ENCODE peak calls at places on chromosomes 13 and 19, in ten cellular contexts. One of them, this sample, is unnamed.
A peak's percentile ranks its signal among the peaks of the same experiment; 100 is the strongest.

GRCh38 chr13:29472317-29472961 is 123.0 kb downstream of the SLC7A1 start:
- DNase-seq in NCI-H1930: peak; percentile 33
- DNase-seq in foreskin fibroblast: peak; percentile 74
- DNase-seq in hepatocyte: peak; percentile 71
- DNase-seq in tibial artery: peak; percentile 32
- DNase-seq in EL: peak; percentile 60
- DNase-seq in T-helper 1 cell: peak; percentile 13
- DNase-seq in stimulated activated CD8-positive, alpha-beta memory T cell treated with anti-CD3 and anti-CD28 coated beads, Interleukin-4, amount 100 ng/mL, for 24 hours: peak; percentile 42
- DNase-seq in Ammon's horn: no peak
- DNase-seq in OCI-M1: peak; percentile 73
- DNase-seq in this sample: peak; percentile 49

GRCh38 chr13:105997436-105998232 is 537.8 kb downstream of the EFNB2 start:
- DNase-seq in tibial artery: no peak
- DNase-seq in Ammon's horn: peak; percentile 32
- DNase-seq in foreskin fibroblast: peak; percentile 63
- DNase-seq in NCI-H1930: no peak
- DNase-seq in T-helper 1 cell: no peak
- DNase-seq in OCI-M1: no peak
- DNase-seq in hepatocyte: no peak
- DNase-seq in stimulated activated CD8-positive, alpha-beta memory T cell treated with anti-CD3 and anti-CD28 coated beads, Interleukin-4, amount 100 ng/mL, for 24 hours: no peak
- DNase-seq in EL: no peak
- DNase-seq in this sample: no peak

GRCh38 chr19:45469835-45470146 is 2.0 kb downstream of the FOSB start:
- DNase-seq in foreskin fibroblast: peak; percentile 92
- DNase-seq in tibial artery: no peak
- DNase-seq in EL: no peak
- DNase-seq in Ammon's horn: peak; percentile 91
- DNase-seq in OCI-M1: no peak
- DNase-seq in T-helper 1 cell: peak; percentile 81
- DNase-seq in NCI-H1930: peak; percentile 81
- DNase-seq in stimulated activated CD8-positive, alpha-beta memory T cell treated with anti-CD3 and anti-CD28 coated beads, Interleukin-4, amount 100 ng/mL, for 24 hours: peak; percentile 62
- DNase-seq in hepatocyte: no peak
- DNase-seq in this sample: no peak

GRCh38 chr19:4354282-4354681 is 10.9 kb downstream of the MPND start:
- DNase-seq in hepatocyte: no peak
- DNase-seq in stimulated activated CD8-positive, alpha-beta memory T cell treated with anti-CD3 and anti-CD28 coated beads, Interleukin-4, amount 100 ng/mL, for 24 hours: no peak
- DNase-seq in T-helper 1 cell: no peak
- DNase-seq in EL: no peak
- DNase-seq in Ammon's horn: no peak
- DNase-seq in OCI-M1: no peak
- DNase-seq in NCI-H1930: no peak
- DNase-seq in tibial artery: no peak
- DNase-seq in foreskin fibroblast: no peak
- DNase-seq in this sample: no peak

GRCh38 chr13:114047358-114047881 is 73.5 kb upstream of the C13orf46 start:
- DNase-seq in Ammon's horn: no peak
- DNase-seq in T-helper 1 cell: no peak
- DNase-seq in tibial artery: no peak
- DNase-seq in stimulated activated CD8-positive, alpha-beta memory T cell treated with anti-CD3 and anti-CD28 coated beads, Interleukin-4, amount 100 ng/mL, for 24 hours: no peak
- DNase-seq in OCI-M1: no peak
- DNase-seq in EL: no peak
- DNase-seq in hepatocyte: no peak
- DNase-seq in foreskin fibroblast: no peak
- DNase-seq in NCI-H1930: no peak
- DNase-seq in this sample: no peak

GRCh38 chr19:29062486-29063435 is 150.2 kb downstream of the UQCRFS1 start:
- DNase-seq in stimulated activated CD8-positive, alpha-beta memory T cell treated with anti-CD3 and anti-CD28 coated beads, Interleukin-4, amount 100 ng/mL, for 24 hours: no peak
- DNase-seq in hepatocyte: no peak
- DNase-seq in T-helper 1 cell: no peak
- DNase-seq in tibial artery: no peak
- DNase-seq in EL: no peak
- DNase-seq in NCI-H1930: no peak
- DNase-seq in OCI-M1: no peak
- DNase-seq in Ammon's horn: peak; percentile 12
- DNase-seq in foreskin fibroblast: no peak
- DNase-seq in this sample: no peak

GRCh38 chr13:76638882-76639281 is 247.3 kb downstream of the KCTD12 start:
- DNase-seq in tibial artery: no peak
- DNase-seq in foreskin fibroblast: peak; percentile 62
- DNase-seq in Ammon's horn: no peak
- DNase-seq in NCI-H1930: no peak
- DNase-seq in hepatocyte: no peak
- DNase-seq in OCI-M1: no peak
- DNase-seq in EL: no peak
- DNase-seq in stimulated activated CD8-positive, alpha-beta memory T cell treated with anti-CD3 and anti-CD28 coated beads, Interleukin-4, amount 100 ng/mL, for 24 hours: no peak
- DNase-seq in T-helper 1 cell: no peak
- DNase-seq in this sample: peak; percentile 3

GRCh38 chr13:40233731-40234195 is 432.7 kb downstream of the FOXO1 start:
- DNase-seq in Ammon's horn: no peak
- DNase-seq in stimulated activated CD8-positive, alpha-beta memory T cell treated with anti-CD3 and anti-CD28 coated beads, Interleukin-4, amount 100 ng/mL, for 24 hours: no peak
- DNase-seq in NCI-H1930: no peak
- DNase-seq in EL: no peak
- DNase-seq in foreskin fibroblast: no peak
- DNase-seq in hepatocyte: no peak
- DNase-seq in OCI-M1: no peak
- DNase-seq in T-helper 1 cell: no peak
- DNase-seq in tibial artery: no peak
- DNase-seq in this sample: no peak

GRCh38 chr19:5292843-5293606 is 47.6 kb downstream of the PTPRS start:
- DNase-seq in tibial artery: peak; percentile 66
- DNase-seq in OCI-M1: peak; percentile 90
- DNase-seq in NCI-H1930: no peak
- DNase-seq in Ammon's horn: peak; percentile 72
- DNase-seq in EL: peak; percentile 80
- DNase-seq in T-helper 1 cell: peak; percentile 13
- DNase-seq in stimulated activated CD8-positive, alpha-beta memory T cell treated with anti-CD3 and anti-CD28 coated beads, Interleukin-4, amount 100 ng/mL, for 24 hours: peak; percentile 17
- DNase-seq in foreskin fibroblast: peak; percentile 90
- DNase-seq in hepatocyte: peak; percentile 89
- DNase-seq in this sample: peak; percentile 80

GRCh38 chr13:48595330-48596127 is 58.2 kb upstream of the CYSLTR2 start:
- DNase-seq in hepatocyte: peak; percentile 82
- DNase-seq in foreskin fibroblast: peak; percentile 82
- DNase-seq in NCI-H1930: peak; percentile 4
- DNase-seq in OCI-M1: peak; percentile 91
- DNase-seq in EL: peak; percentile 62
- DNase-seq in Ammon's horn: peak; percentile 85
- DNase-seq in T-helper 1 cell: peak; percentile 56
- DNase-seq in stimulated activated CD8-positive, alpha-beta memory T cell treated with anti-CD3 and anti-CD28 coated beads, Interleukin-4, amount 100 ng/mL, for 24 hours: peak; percentile 14
- DNase-seq in tibial artery: peak; percentile 51
- DNase-seq in this sample: peak; percentile 66

GRCh38 chr13:33007950-33008349 is 8.3 kb upstream of the KL start:
- DNase-seq in NCI-H1930: no peak
- DNase-seq in stimulated activated CD8-positive, alpha-beta memory T cell treated with anti-CD3 and anti-CD28 coated beads, Interleukin-4, amount 100 ng/mL, for 24 hours: no peak
- DNase-seq in Ammon's horn: no peak
- DNase-seq in OCI-M1: no peak
- DNase-seq in EL: no peak
- DNase-seq in hepatocyte: no peak
- DNase-seq in tibial artery: no peak
- DNase-seq in foreskin fibroblast: no peak
- DNase-seq in T-helper 1 cell: no peak
- DNase-seq in this sample: no peak

GRCh38 chr13:38866649-38867048 is 124.0 kb downstream of the STOML3 start:
- DNase-seq in Ammon's horn: peak; percentile 17
- DNase-seq in foreskin fibroblast: no peak
- DNase-seq in T-helper 1 cell: no peak
- DNase-seq in hepatocyte: no peak
- DNase-seq in NCI-H1930: no peak
- DNase-seq in OCI-M1: peak; percentile 72
- DNase-seq in EL: peak; percentile 2
- DNase-seq in stimulated activated CD8-positive, alpha-beta memory T cell treated with anti-CD3 and anti-CD28 coated beads, Interleukin-4, amount 100 ng/mL, for 24 hours: no peak
- DNase-seq in tibial artery: no peak
- DNase-seq in this sample: no peak

GRCh38 chr19:16571689-16572331 is 405 bp downstream of the SLC35E1 start:
- DNase-seq in hepatocyte: peak; percentile 55
- DNase-seq in T-helper 1 cell: no peak
- DNase-seq in Ammon's horn: no peak
- DNase-seq in NCI-H1930: no peak
- DNase-seq in foreskin fibroblast: peak; percentile 45
- DNase-seq in tibial artery: no peak
- DNase-seq in OCI-M1: peak; percentile 58
- DNase-seq in stimulated activated CD8-positive, alpha-beta memory T cell treated with anti-CD3 and anti-CD28 coated beads, Interleukin-4, amount 100 ng/mL, for 24 hours: no peak
- DNase-seq in EL: peak; percentile 33
- DNase-seq in this sample: peak; percentile 26

GRCh38 chr19:43774103-43774939 is 6.5 kb downstream of the KCNN4 start:
- DNase-seq in tibial artery: no peak
- DNase-seq in stimulated activated CD8-positive, alpha-beta memory T cell treated with anti-CD3 and anti-CD28 coated beads, Interleukin-4, amount 100 ng/mL, for 24 hours: no peak
- DNase-seq in foreskin fibroblast: peak; percentile 89
- DNase-seq in NCI-H1930: no peak
- DNase-seq in OCI-M1: peak; percentile 97
- DNase-seq in EL: peak; percentile 69
- DNase-seq in T-helper 1 cell: no peak
- DNase-seq in Ammon's horn: peak; percentile 51
- DNase-seq in hepatocyte: peak; percentile 86
- DNase-seq in this sample: no peak

GRCh38 chr13:101026328-101026727 is 351.7 kb upstream of the TMTC4 start:
- DNase-seq in foreskin fibroblast: no peak
- DNase-seq in NCI-H1930: no peak
- DNase-seq in Ammon's horn: no peak
- DNase-seq in tibial artery: no peak
- DNase-seq in T-helper 1 cell: no peak
- DNase-seq in hepatocyte: no peak
- DNase-seq in EL: no peak
- DNase-seq in stimulated activated CD8-positive, alpha-beta memory T cell treated with anti-CD3 and anti-CD28 coated beads, Interleukin-4, amount 100 ng/mL, for 24 hours: no peak
- DNase-seq in OCI-M1: no peak
- DNase-seq in this sample: no peak

GRCh38 chr19:45178262-45179062 is at the start of gene BLOC1S3:
- DNase-seq in tibial artery: peak; percentile 100
- DNase-seq in Ammon's horn: peak; percentile 100
- DNase-seq in EL: peak; percentile 100
- DNase-seq in foreskin fibroblast: peak; percentile 100
- DNase-seq in NCI-H1930: peak; percentile 100
- DNase-seq in hepatocyte: peak; percentile 100
- DNase-seq in stimulated activated CD8-positive, alpha-beta memory T cell treated with anti-CD3 and anti-CD28 coated beads, Interleukin-4, amount 100 ng/mL, for 24 hours: peak; percentile 99
- DNase-seq in OCI-M1: peak; percentile 100
- DNase-seq in T-helper 1 cell: peak; percentile 100
- DNase-seq in this sample: peak; percentile 100

GRCh38 chr19:48418317-48419064 is 25.0 kb downstream of the GRIN2D start:
- DNase-seq in tibial artery: no peak
- DNase-seq in NCI-H1930: no peak
- DNase-seq in Ammon's horn: no peak
- DNase-seq in EL: peak; percentile 63
- DNase-seq in foreskin fibroblast: peak; percentile 32
- DNase-seq in hepatocyte: no peak
- DNase-seq in OCI-M1: peak; percentile 74
- DNase-seq in stimulated activated CD8-positive, alpha-beta memory T cell treated with anti-CD3 and anti-CD28 coated beads, Interleukin-4, amount 100 ng/mL, for 24 hours: no peak
- DNase-seq in T-helper 1 cell: no peak
- DNase-seq in this sample: peak; percentile 87

GRCh38 chr19:1491114-1491848 is at the start of gene REEP6:
- DNase-seq in foreskin fibroblast: no peak
- DNase-seq in hepatocyte: no peak
- DNase-seq in EL: no peak
- DNase-seq in stimulated activated CD8-positive, alpha-beta memory T cell treated with anti-CD3 and anti-CD28 coated beads, Interleukin-4, amount 100 ng/mL, for 24 hours: no peak
- DNase-seq in T-helper 1 cell: no peak
- DNase-seq in OCI-M1: no peak
- DNase-seq in Ammon's horn: no peak
- DNase-seq in tibial artery: no peak
- DNase-seq in NCI-H1930: no peak
- DNase-seq in this sample: no peak

GRCh38 chr13:33757713-33758112 is 60.2 kb upstream of the RFC3 start:
- DNase-seq in T-helper 1 cell: no peak
- DNase-seq in hepatocyte: no peak
- DNase-seq in OCI-M1: no peak
- DNase-seq in Ammon's horn: peak; percentile 41
- DNase-seq in foreskin fibroblast: no peak
- DNase-seq in EL: no peak
- DNase-seq in tibial artery: no peak
- DNase-seq in stimulated activated CD8-positive, alpha-beta memory T cell treated with anti-CD3 and anti-CD28 coated beads, Interleukin-4, amount 100 ng/mL, for 24 hours: no peak
- DNase-seq in NCI-H1930: no peak
- DNase-seq in this sample: no peak

GRCh38 chr19:8028951-8029491 is 23.5 kb upstream of the CCL25 start:
- DNase-seq in tibial artery: no peak
- DNase-seq in foreskin fibroblast: no peak
- DNase-seq in stimulated activated CD8-positive, alpha-beta memory T cell treated with anti-CD3 and anti-CD28 coated beads, Interleukin-4, amount 100 ng/mL, for 24 hours: no peak
- DNase-seq in NCI-H1930: no peak
- DNase-seq in Ammon's horn: no peak
- DNase-seq in hepatocyte: peak; percentile 57
- DNase-seq in OCI-M1: no peak
- DNase-seq in T-helper 1 cell: no peak
- DNase-seq in EL: no peak
- DNase-seq in this sample: no peak

GRCh38 chr13:35858665-35859064 is 272.5 kb downstream of the DCLK1 start:
- DNase-seq in T-helper 1 cell: no peak
- DNase-seq in NCI-H1930: no peak
- DNase-seq in stimulated activated CD8-positive, alpha-beta memory T cell treated with anti-CD3 and anti-CD28 coated beads, Interleukin-4, amount 100 ng/mL, for 24 hours: no peak
- DNase-seq in foreskin fibroblast: no peak
- DNase-seq in EL: no peak
- DNase-seq in OCI-M1: no peak
- DNase-seq in Ammon's horn: no peak
- DNase-seq in hepatocyte: no peak
- DNase-seq in tibial artery: no peak
- DNase-seq in this sample: no peak

GRCh38 chr19:1250374-1251232 is 2.2 kb downstream of the MIDN start:
- DNase-seq in stimulated activated CD8-positive, alpha-beta memory T cell treated with anti-CD3 and anti-CD28 coated beads, Interleukin-4, amount 100 ng/mL, for 24 hours: no peak
- DNase-seq in foreskin fibroblast: peak; percentile 77
- DNase-seq in OCI-M1: peak; percentile 65
- DNase-seq in tibial artery: no peak
- DNase-seq in EL: peak; percentile 44
- DNase-seq in T-helper 1 cell: peak; percentile 63
- DNase-seq in NCI-H1930: no peak
- DNase-seq in Ammon's horn: peak; percentile 83
- DNase-seq in hepatocyte: peak; percentile 87
- DNase-seq in this sample: peak; percentile 49

GRCh38 chr19:3785464-3785937 is 680 bp downstream of the MATK start:
- DNase-seq in foreskin fibroblast: peak; percentile 28
- DNase-seq in stimulated activated CD8-positive, alpha-beta memory T cell treated with anti-CD3 and anti-CD28 coated beads, Interleukin-4, amount 100 ng/mL, for 24 hours: peak; percentile 44
- DNase-seq in OCI-M1: peak; percentile 2
- DNase-seq in NCI-H1930: no peak
- DNase-seq in hepatocyte: no peak
- DNase-seq in Ammon's horn: peak; percentile 41
- DNase-seq in T-helper 1 cell: no peak
- DNase-seq in EL: no peak
- DNase-seq in tibial artery: no peak
- DNase-seq in this sample: no peak

GRCh38 chr19:55646889-55647731 is 902 bp upstream of the CCDC106 start:
- DNase-seq in Ammon's horn: no peak
- DNase-seq in OCI-M1: peak; percentile 42
- DNase-seq in foreskin fibroblast: no peak
- DNase-seq in EL: no peak
- DNase-seq in T-helper 1 cell: no peak
- DNase-seq in NCI-H1930: no peak
- DNase-seq in stimulated activated CD8-positive, alpha-beta memory T cell treated with anti-CD3 and anti-CD28 coated beads, Interleukin-4, amount 100 ng/mL, for 24 hours: no peak
- DNase-seq in tibial artery: no peak
- DNase-seq in hepatocyte: no peak
- DNase-seq in this sample: no peak

GRCh38 chr13:51222510-51223283 is 499 bp downstream of the FAM124A start:
- DNase-seq in tibial artery: no peak
- DNase-seq in OCI-M1: no peak
- DNase-seq in EL: peak; percentile 3
- DNase-seq in stimulated activated CD8-positive, alpha-beta memory T cell treated with anti-CD3 and anti-CD28 coated beads, Interleukin-4, amount 100 ng/mL, for 24 hours: no peak
- DNase-seq in T-helper 1 cell: no peak
- DNase-seq in foreskin fibroblast: peak; percentile 33
- DNase-seq in hepatocyte: peak; percentile 18
- DNase-seq in NCI-H1930: peak; percentile 39
- DNase-seq in Ammon's horn: peak; percentile 39
- DNase-seq in this sample: no peak

GRCh38 chr13:37208052-37208451 is 102.6 kb upstream of the CSNK1A1L start:
- DNase-seq in tibial artery: no peak
- DNase-seq in foreskin fibroblast: no peak
- DNase-seq in OCI-M1: no peak
- DNase-seq in T-helper 1 cell: no peak
- DNase-seq in Ammon's horn: no peak
- DNase-seq in stimulated activated CD8-positive, alpha-beta memory T cell treated with anti-CD3 and anti-CD28 coated beads, Interleukin-4, amount 100 ng/mL, for 24 hours: no peak
- DNase-seq in NCI-H1930: no peak
- DNase-seq in hepatocyte: no peak
- DNase-seq in EL: no peak
- DNase-seq in this sample: no peak

GRCh38 chr13:61111529-61111928 is 304.1 kb downstream of the PCDH20 start:
- DNase-seq in EL: no peak
- DNase-seq in hepatocyte: no peak
- DNase-seq in NCI-H1930: no peak
- DNase-seq in stimulated activated CD8-positive, alpha-beta memory T cell treated with anti-CD3 and anti-CD28 coated beads, Interleukin-4, amount 100 ng/mL, for 24 hours: no peak
- DNase-seq in foreskin fibroblast: no peak
- DNase-seq in tibial artery: no peak
- DNase-seq in T-helper 1 cell: no peak
- DNase-seq in OCI-M1: no peak
- DNase-seq in Ammon's horn: no peak
- DNase-seq in this sample: no peak

GRCh38 chr19:39470724-39471339 is 9.8 kb upstream of the TIMM50 start:
- DNase-seq in hepatocyte: no peak
- DNase-seq in foreskin fibroblast: peak; percentile 26
- DNase-seq in OCI-M1: no peak
- DNase-seq in NCI-H1930: no peak
- DNase-seq in EL: no peak
- DNase-seq in stimulated activated CD8-positive, alpha-beta memory T cell treated with anti-CD3 and anti-CD28 coated beads, Interleukin-4, amount 100 ng/mL, for 24 hours: no peak
- DNase-seq in T-helper 1 cell: no peak
- DNase-seq in Ammon's horn: no peak
- DNase-seq in tibial artery: no peak
- DNase-seq in this sample: no peak

This sample was measured in M059J.